ENCODE peak calls at places on chromosomes 4 and X, in ten cellular contexts. S is stimulated activated naive CD8-positive, alpha-beta T cell treated with anti-CD3 and anti-CD28 coated beads, Interleukin-15, Interleukin-2, amounts not matched to agents 100 U/mL and 50 U/mL, for 24 hours; L is NCI-H187; N is activated CD4-positive, alpha-beta T cell treated with anti-CD3 and anti-CD28 coated beads for 4 hours; V is AG04450; Z is stimulated activated CD8-positive, alpha-beta memory T cell treated with anti-CD3 and anti-CD28 coated beads, Interleukin-4, amount 100 ng/mL, for 4 hours; B is DMS 273 treated with DMSO at 0.1 percent for 48 hours; R is ovary; I is renal cortical epithelial cell; D is HFFc6. W is an unnamed sample.

GRCh38 chr4:171142639-171143038 is 670.6 kb upstream of the GALNTL6 start:
- DNase-seq in S (no peak), L (no peak), N (no peak), V (no peak), Z (no peak), B (no peak), R (no peak), I (no peak), D (no peak), W (no peak)

GRCh38 chr4:85543832-85544231 is 68.9 kb downstream of the ARHGAP24 start:
- DNase-seq in S (no peak), L (no peak), N (no peak), V (no peak), Z (no peak), B (no peak), R (no peak), I (peak), D (no peak), W (no peak)

GRCh38 chrX:140507982-140508305 is 3.1 kb upstream of the SOX3 start:
- DNase-seq in S (no peak), L (no peak), N (no peak), V (no peak), Z (no peak), B (no peak), R (no peak), I (no peak), D (no peak), W (no peak)

GRCh38 chrX:10620121-10620699 is at the start of gene MID1:
- DNase-seq in S (peak), L (peak), N (no peak), V (no peak), Z (no peak), B (peak), R (peak), I (peak), D (peak), W (peak)

GRCh38 chrX:120664081-120664480 is 34.2 kb upstream of the C1GALT1C1 start:
- DNase-seq in S (no peak), L (no peak), N (no peak), V (no peak), Z (no peak), B (no peak), R (no peak), I (peak), D (no peak), W (no peak)

GRCh38 chr4:73841243-73841925 is 4.9 kb downstream of the CXCL6 start:
- DNase-seq in S (no peak), L (no peak), N (no peak), V (no peak), Z (no peak), B (no peak), R (no peak), I (no peak), D (no peak), W (no peak)

GRCh38 chr4:150127757-150128156 is 49.5 kb downstream of the DCLK2 start:
- DNase-seq in S (no peak), L (no peak), N (no peak), V (no peak), Z (no peak), B (no peak), R (no peak), I (no peak), D (peak), W (no peak)

GRCh38 chrX:54695816-54696487 is 102.1 kb downstream of the ITIH6 start:
- DNase-seq in S (no peak), L (no peak), N (no peak), V (no peak), Z (no peak), B (no peak), R (no peak), I (no peak), D (no peak), W (no peak)

GRCh38 chr4:33262809-33263208 is 2542.6 kb downstream of the PCDH7 start:
- DNase-seq in S (no peak), L (no peak), N (no peak), V (peak), Z (no peak), B (no peak), R (no peak), I (no peak), D (peak), W (no peak)

GRCh38 chr4:168612435-168613139 is 115.7 kb downstream of the PALLD start:
- DNase-seq in S (no peak), L (no peak), N (no peak), V (no peak), Z (no peak), B (no peak), R (no peak), I (peak), D (peak), W (no peak)

GRCh38 chr4:26490111-26490979 is at the start of gene CCKAR:
- DNase-seq in S (no peak), L (no peak), N (no peak), V (no peak), Z (no peak), B (peak), R (no peak), I (peak), D (no peak), W (no peak)

GRCh38 chrX:96721398-96721797 is 36.8 kb downstream of the DIAPH2 start:
- DNase-seq in S (no peak), L (no peak), N (no peak), V (peak), Z (no peak), B (no peak), R (no peak), I (peak), D (no peak), W (no peak)

GRCh38 chr4:73707918-73708577 is 32.3 kb upstream of the CXCL8 start:
- DNase-seq in S (no peak), L (no peak), N (no peak), V (peak), Z (no peak), B (no peak), R (peak), I (peak), D (peak), W (no peak)

GRCh38 chr4:168659971-168660465 is 163.2 kb downstream of the PALLD start:
- DNase-seq in S (no peak), L (no peak), N (no peak), V (no peak), Z (no peak), B (no peak), R (no peak), I (no peak), D (no peak), W (no peak)

GRCh38 chrX:145727476-145727875 is 90.2 kb upstream of the SLITRK2 start:
- DNase-seq in S (no peak), L (no peak), N (no peak), V (no peak), Z (no peak), B (no peak), R (no peak), I (no peak), D (no peak), W (no peak)

GRCh38 chr4:156784970-156785369 is 186.6 kb downstream of the PDGFC start:
- DNase-seq in S (no peak), L (no peak), N (no peak), V (no peak), Z (no peak), B (no peak), R (no peak), I (no peak), D (no peak), W (no peak)

GRCh38 chrX:130295519-130296314 is 27.0 kb upstream of the ZNF280C start:
- DNase-seq in S (no peak), L (no peak), N (no peak), V (no peak), Z (no peak), B (no peak), R (no peak), I (peak), D (no peak), W (no peak)

GRCh38 chr4:121998024-121998423 is 46.2 kb upstream of the TRPC3 start:
- DNase-seq in S (no peak), L (no peak), N (no peak), V (no peak), Z (no peak), B (no peak), R (no peak), I (peak), D (no peak), W (peak)

GRCh38 chrX:55220119-55220794 is at the start of gene PAGE5:
- DNase-seq in S (no peak), L (no peak), N (no peak), V (no peak), Z (no peak), B (no peak), R (no peak), I (no peak), D (no peak), W (no peak)

GRCh38 chrX:9291666-9292065 is 173.2 kb upstream of the TBL1X start:
- DNase-seq in S (no peak), L (peak), N (no peak), V (no peak), Z (no peak), B (no peak), R (no peak), I (no peak), D (no peak), W (peak)

GRCh38 chr4:5084911-5085475 is 33.7 kb downstream of the STK32B start:
- DNase-seq in S (no peak), L (no peak), N (no peak), V (no peak), Z (no peak), B (no peak), R (no peak), I (peak), D (no peak), W (no peak)

GRCh38 chr4:26412381-26413372 is 77.6 kb downstream of the CCKAR start:
- DNase-seq in S (no peak), L (no peak), N (no peak), V (no peak), Z (no peak), B (no peak), R (peak), I (no peak), D (no peak), W (no peak)

GRCh38 chr4:23163649-23164436 is 471.1 kb downstream of the GBA3 start:
- DNase-seq in S (no peak), L (no peak), N (no peak), V (no peak), Z (no peak), B (no peak), R (no peak), I (peak), D (no peak), W (no peak)

GRCh38 chr4:3679851-3680311 is 86.3 kb upstream of the ADRA2C start:
- DNase-seq in S (no peak), L (no peak), N (no peak), V (no peak), Z (no peak), B (no peak), R (no peak), I (no peak), D (no peak), W (no peak)

GRCh38 chr4:127856485-127857447 is 23.9 kb upstream of the PLK4 start:
- DNase-seq in S (no peak), L (no peak), N (no peak), V (peak), Z (no peak), B (no peak), R (no peak), I (peak), D (peak), W (no peak)

GRCh38 chr4:179225594-179225993 is 1783.4 kb upstream of the AGA start:
- DNase-seq in S (no peak), L (no peak), N (no peak), V (no peak), Z (no peak), B (no peak), R (no peak), I (no peak), D (no peak), W (no peak)